ENCODE peak calls at places on chromosomes 5 and 9, in eight cellular contexts. M is naive thymus-derived CD4-positive, alpha-beta T cell; E is T-cell; U is GM12865; Y is nephron progenitor cell; X is CD8-positive, alpha-beta T cell; B is BJ; L is HCEC 1CT. N is an unnamed sample.

GRCh38 chr5:102807878-102808502 is 52.9 kb downstream of the PAM start:
- DNase-seq in M (no peak), E (no peak), U (no peak), Y (no peak), X (no peak), B (no peak), L (peak), N (no peak)

GRCh38 chr5:32443541-32444190 is 874 bp downstream of the ZFR start:
- DNase-seq in M (peak), E (peak), U (peak), Y (peak), X (no peak), B (no peak), L (peak), N (peak)

GRCh38 chr5:98941131-98941883 is 12.5 kb upstream of the CHD1 start:
- DNase-seq in M (no peak), E (no peak), U (no peak), Y (no peak), X (no peak), B (no peak), L (no peak), N (no peak)

GRCh38 chr9:135228345-135228982 is 141.0 kb downstream of the OLFM1 start:
- DNase-seq in M (no peak), E (no peak), U (no peak), Y (no peak), X (no peak), B (no peak), L (no peak), N (no peak)

GRCh38 chr9:127264462-127265040 is at the start of gene GARNL3:
- DNase-seq in M (no peak), E (no peak), U (no peak), Y (peak), X (no peak), B (no peak), L (no peak), N (no peak)

GRCh38 chr5:56671571-56671970 is 143.8 kb upstream of the MAP3K1 start:
- DNase-seq in M (no peak), E (no peak), U (no peak), Y (no peak), X (no peak), B (no peak), L (no peak), N (no peak)

GRCh38 chr9:127637322-127637847 is 25.3 kb downstream of the STXBP1 start:
- DNase-seq in M (no peak), E (no peak), U (no peak), Y (no peak), X (no peak), B (peak), L (peak), N (no peak)

GRCh38 chr9:82565188-82565966 is 497.6 kb downstream of the RASEF start:
- DNase-seq in M (no peak), E (no peak), U (no peak), Y (peak), X (no peak), B (no peak), L (no peak), N (no peak)

GRCh38 chr9:96344458-96345180 is 38.9 kb downstream of the SLC35D2 start:
- DNase-seq in M (no peak), E (no peak), U (no peak), Y (no peak), X (no peak), B (peak), L (peak), N (no peak)

GRCh38 chr5:94969174-94969573 is 315.7 kb downstream of the MCTP1 start:
- DNase-seq in M (no peak), E (no peak), U (peak), Y (no peak), X (no peak), B (no peak), L (peak), N (no peak)

GRCh38 chr5:169545762-169546161 is 37.8 kb upstream of the SPDL1 start:
- DNase-seq in M (no peak), E (no peak), U (peak), Y (no peak), X (no peak), B (no peak), L (peak), N (no peak)

GRCh38 chr9:20650750-20651299 is 28.5 kb upstream of the MLLT3 start:
- DNase-seq in M (no peak), E (no peak), U (no peak), Y (no peak), X (no peak), B (no peak), L (no peak), N (no peak)

GRCh38 chr5:72244862-72245371 is 75.1 kb downstream of the MRPS27 start:
- DNase-seq in M (no peak), E (no peak), U (peak), Y (peak), X (no peak), B (no peak), L (peak), N (no peak)

GRCh38 chr5:167244583-167244982 is 1046.9 kb upstream of the WWC1 start:
- DNase-seq in M (no peak), E (no peak), U (no peak), Y (peak), X (no peak), B (no peak), L (no peak), N (no peak)

GRCh38 chr5:150540615-150541396 is 32.9 kb downstream of the NDST1 start:
- DNase-seq in M (no peak), E (no peak), U (no peak), Y (no peak), X (no peak), B (peak), L (peak), N (no peak)

GRCh38 chr5:154570572-154571324 is 92.7 kb upstream of the HAND1 start:
- DNase-seq in M (no peak), E (no peak), U (no peak), Y (no peak), X (no peak), B (no peak), L (no peak), N (no peak)

GRCh38 chr5:151587796-151588606 is 3.1 kb downstream of the FAT2 start:
- DNase-seq in M (no peak), E (no peak), U (peak), Y (no peak), X (no peak), B (no peak), L (no peak), N (no peak)

GRCh38 chr5:169641253-169641652 is 4.2 kb downstream of the DOCK2 start:
- DNase-seq in M (no peak), E (no peak), U (no peak), Y (peak), X (no peak), B (no peak), L (no peak), N (no peak)

GRCh38 chr5:157748740-157749461 is 5.4 kb downstream of the LSM11 start:
- DNase-seq in M (no peak), E (no peak), U (no peak), Y (no peak), X (no peak), B (peak), L (peak), N (no peak)

GRCh38 chr9:81522721-81523551 is 166.4 kb downstream of the TLE1 start:
- DNase-seq in M (no peak), E (no peak), U (peak), Y (no peak), X (no peak), B (peak), L (peak), N (peak)

GRCh38 chr5:68932830-68933434 is 160.9 kb upstream of the SLC30A5 start:
- DNase-seq in M (peak), E (peak), U (peak), Y (peak), X (no peak), B (no peak), L (no peak), N (peak)

GRCh38 chr5:159316519-159317383 is 13.5 kb downstream of the IL12B start:
- DNase-seq in M (peak), E (peak), U (peak), Y (peak), X (peak), B (no peak), L (peak), N (no peak)

GRCh38 chr5:14178671-14179211 is 35.6 kb downstream of the TRIO start:
- DNase-seq in M (no peak), E (no peak), U (peak), Y (peak), X (no peak), B (no peak), L (peak), N (no peak)

GRCh38 chr9:23669776-23670175 is 156.3 kb downstream of the ELAVL2 start:
- DNase-seq in M (no peak), E (no peak), U (no peak), Y (no peak), X (no peak), B (no peak), L (no peak), N (no peak)

GRCh38 chr5:104223885-104224773 is 661.5 kb upstream of the NUDT12 start:
- DNase-seq in M (no peak), E (no peak), U (no peak), Y (no peak), X (no peak), B (no peak), L (no peak), N (no peak)

GRCh38 chr9:29976981-29977380 is 2403.7 kb upstream of the C9orf72 start:
- DNase-seq in M (no peak), E (no peak), U (no peak), Y (no peak), X (no peak), B (no peak), L (no peak), N (no peak)

GRCh38 chr5:16550316-16550952 is 66.4 kb downstream of the RETREG1 start:
- DNase-seq in M (peak), E (no peak), U (peak), Y (peak), X (no peak), B (no peak), L (peak), N (no peak)

GRCh38 chr9:1083325-1083913 is 33.3 kb downstream of the DMRT2 start:
- DNase-seq in M (no peak), E (no peak), U (no peak), Y (peak), X (no peak), B (no peak), L (no peak), N (no peak)

GRCh38 chr5:154189819-154190651 is 498 bp upstream of the GALNT10 start:
- DNase-seq in M (peak), E (peak), U (peak), Y (peak), X (peak), B (no peak), L (peak), N (peak)

GRCh38 chr5:59287361-59287760 is 606.2 kb downstream of the PDE4D start:
- DNase-seq in M (no peak), E (no peak), U (no peak), Y (no peak), X (no peak), B (no peak), L (no peak), N (no peak)

GRCh38 chr5:176853151-176853793 is 42.9 kb downstream of the UNC5A start:
- DNase-seq in M (no peak), E (no peak), U (no peak), Y (no peak), X (no peak), B (no peak), L (no peak), N (no peak)

GRCh38 chr9:33884856-33885701 is 68.1 kb downstream of the UBE2R2 start:
- DNase-seq in M (no peak), E (no peak), U (no peak), Y (no peak), X (no peak), B (no peak), L (peak), N (no peak)

GRCh38 chr5:26519245-26519644 is 519.1 kb downstream of the CDH9 start:
- DNase-seq in M (no peak), E (no peak), U (no peak), Y (no peak), X (no peak), B (no peak), L (no peak), N (no peak)

GRCh38 chr9:81683214-81683613 is 6.1 kb downstream of the TLE1 start:
- DNase-seq in M (no peak), E (no peak), U (no peak), Y (no peak), X (no peak), B (no peak), L (no peak), N (no peak)

GRCh38 chr5:172235132-172235780 is 41.3 kb downstream of the EFCAB9 start:
- DNase-seq in M (no peak), E (no peak), U (peak), Y (no peak), X (no peak), B (peak), L (no peak), N (no peak)

N was measured in naive B cell.